ENCODE peak calls at places on chromosome 17, in four cellular contexts. H is ovary, F is thoracic aorta, T is body of pancreas. S is an unnamed sample.

GRCh38 chr17:58375811-58376210 is 23.8 kb upstream of the SUPT4H1 start:
- DNase-seq in H (no peak), F (no peak), T (no peak), S (no peak)

GRCh38 chr17:16999931-17000625 is 28.2 kb upstream of the TNFRSF13B start:
- DNase-seq in H (no peak), F (no peak), T (no peak), S (no peak)

GRCh38 chr17:41178341-41178740 is 320 bp upstream of the KRTAP4-2 start:
- DNase-seq in H (no peak), F (no peak), T (no peak), S (no peak)

GRCh38 chr17:29155235-29155965 is 24.8 kb downstream of the MYO18A start:
- DNase-seq in H (peak; percentile 57), F (no peak), T (peak; percentile 53), S (no peak)

GRCh38 chr17:74118504-74118903 is 85.0 kb upstream of the RPL38 start:
- DNase-seq in H (no peak), F (no peak), T (no peak), S (no peak)

GRCh38 chr17:75263051-75263450 is 1.4 kb downstream of the MRPS7 start:
- DNase-seq in H (no peak), F (no peak), T (no peak), S (no peak)

GRCh38 chr17:47205419-47205963 is 3.7 kb upstream of the MYL4 start:
- DNase-seq in H (peak; percentile 45), F (no peak), T (peak; percentile 42), S (peak; percentile 73)

GRCh38 chr17:76268015-76268749 is 3.0 kb downstream of the UBALD2 start:
- DNase-seq in H (peak; percentile 55), F (no peak), T (no peak), S (no peak)

GRCh38 chr17:64411999-64412771 is 21.5 kb upstream of the PECAM1 start:
- DNase-seq in H (peak; percentile 63), F (no peak), T (no peak), S (no peak)

GRCh38 chr17:6439951-6440350 is 4.3 kb upstream of the PIMREG start:
- DNase-seq in H (no peak), F (no peak), T (no peak), S (no peak)

GRCh38 chr17:70268383-70268782 is 99.1 kb downstream of the KCNJ2 start:
- DNase-seq in H (no peak), F (no peak), T (no peak), S (no peak)

GRCh38 chr17:9484789-9485188 is 90.8 kb downstream of the STX8 start:
- DNase-seq in H (no peak), F (no peak), T (no peak), S (no peak)

GRCh38 chr17:17379197-17379991 is 76.2 kb downstream of the NT5M start:
- DNase-seq in H (no peak), F (no peak), T (peak; percentile 39), S (no peak)

GRCh38 chr17:65930140-65930715 is 261.7 kb downstream of the CEP112 start:
- DNase-seq in H (no peak), F (no peak), T (no peak), S (no peak)

GRCh38 chr17:51487947-51488346 is 227.6 kb downstream of the UTP18 start:
- DNase-seq in H (no peak), F (no peak), T (peak; percentile 10), S (no peak)

GRCh38 chr17:11692688-11693087 is 94.4 kb downstream of the DNAH9 start:
- DNase-seq in H (no peak), F (no peak), T (no peak), S (no peak)

GRCh38 chr17:8068736-8069586 is 18.6 kb downstream of the ALOX12B start:
- DNase-seq in H (no peak), F (no peak), T (no peak), S (no peak)

GRCh38 chr17:33469911-33470310 is 176.8 kb upstream of the ASIC2 start:
- DNase-seq in H (peak; percentile 18), F (no peak), T (peak; percentile 10), S (peak; percentile 73)

GRCh38 chr17:42680331-42680808 is 1.3 kb downstream of the CCR10 start:
- DNase-seq in H (peak; percentile 64), F (no peak), T (no peak), S (no peak)

GRCh38 chr17:42683407-42684031 is 1.2 kb downstream of the CNTNAP1 start:
- DNase-seq in H (peak; percentile 42), F (no peak), T (no peak), S (no peak)

GRCh38 chr17:42684033-42684625 is 1.8 kb downstream of the CNTNAP1 start:
- DNase-seq in H (no peak), F (no peak), T (no peak), S (no peak)

GRCh38 chr17:42682400-42683384 is at the start of gene CNTNAP1:
- DNase-seq in H (peak; percentile 79), F (no peak), T (no peak), S (no peak)

GRCh38 chr17:42681976-42682375 is 333 bp upstream of the CCR10 start:
- DNase-seq in H (no peak), F (no peak), T (no peak), S (no peak)
- H3K4me3 ChIP-seq in H (peak overlapping the region; percentile 50), F (peak overlapping the region; percentile 71), T (no peak overlapping the region), S (peak overlapping the region; percentile 68)

GRCh38 chr17:80474231-80474932 is 2.0 kb downstream of the NPTX1 start:
- DNase-seq in H (no peak), F (no peak), T (no peak), S (no peak)

GRCh38 chr17:80476877-80477646 is 655 bp upstream of the NPTX1 start:
- DNase-seq in H (no peak), F (no peak), T (no peak), S (no peak)

GRCh38 chr17:80473701-80474100 is 2.7 kb downstream of the NPTX1 start:
- DNase-seq in H (no peak), F (no peak), T (no peak), S (no peak)

GRCh38 chr17:80475949-80476876 is at the start of gene NPTX1:
- DNase-seq in H (no peak), F (no peak), T (no peak), S (no peak)

GRCh38 chr17:80474933-80475915 is 1.2 kb downstream of the NPTX1 start:
- DNase-seq in H (no peak), F (no peak), T (no peak), S (no peak)
- H3K4me3 ChIP-seq in H (no peak overlapping the region), F (peak overlapping the region; percentile 61), T (no peak overlapping the region), S (no peak overlapping the region)

GRCh38 chr17:43330876-43331639 is 67.7 kb upstream of the ARL4D start:
- DNase-seq in H (no peak), F (no peak), T (no peak), S (no peak)

GRCh38 chr17:43334744-43335400 is 63.9 kb upstream of the ARL4D start:
- DNase-seq in H (no peak), F (no peak), T (no peak), S (no peak)

GRCh38 chr17:43329183-43329582 is 69.6 kb upstream of the ARL4D start:
- DNase-seq in H (no peak), F (no peak), T (no peak), S (no peak)

GRCh38 chr17:43332211-43332610 is 66.6 kb upstream of the ARL4D start:
- DNase-seq in H (no peak), F (no peak), T (no peak), S (no peak)

GRCh38 chr17:43333438-43333943 is 65.3 kb upstream of the ARL4D start:
- DNase-seq in H (no peak), F (no peak), T (no peak), S (no peak)
- H3K4me3 ChIP-seq in H (no peak overlapping the region), F (no peak overlapping the region), T (no peak overlapping the region), S (no peak overlapping the region)

DNA sequence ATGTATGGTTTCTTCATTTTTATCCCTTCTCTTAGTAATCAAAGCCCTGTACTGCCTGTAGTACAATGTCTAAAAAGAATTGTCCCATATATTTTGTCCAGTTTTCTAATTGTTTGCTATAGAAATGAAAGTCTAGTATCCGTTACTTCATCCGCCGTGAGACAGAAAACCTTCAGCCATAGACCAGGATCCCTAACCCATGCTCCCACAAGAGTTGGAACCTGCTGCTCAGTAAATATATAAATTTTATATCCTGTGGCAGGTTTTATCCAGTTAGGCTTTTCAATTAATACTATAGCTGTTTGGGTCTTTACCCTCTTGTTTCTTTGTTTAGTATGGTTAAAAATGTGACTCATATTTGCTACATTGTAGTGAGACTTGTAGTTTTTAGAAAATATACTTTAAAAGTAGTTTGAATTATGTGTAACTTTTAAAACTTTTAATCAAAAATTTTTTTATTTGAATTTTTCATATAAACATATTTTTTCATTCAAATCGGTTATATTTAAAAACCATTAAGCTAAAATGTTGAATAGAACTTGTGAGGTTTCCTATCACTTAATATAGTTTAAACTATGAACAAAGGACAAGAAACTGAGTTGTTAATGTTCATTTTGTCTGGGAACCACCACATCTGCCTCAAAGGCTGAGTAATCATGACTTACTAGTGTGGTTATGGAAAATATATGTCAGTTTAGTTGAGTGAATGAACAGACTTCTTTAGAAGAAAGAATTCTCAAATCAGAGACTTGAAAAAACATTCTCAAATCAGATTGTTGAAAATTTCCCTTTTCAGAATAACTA is 54.8 kb downstream of the VMP1 start:
- DNase-seq in H (no peak), F (no peak), T (no peak), S (no peak)
- H3K4me3 ChIP-seq in H (no peak overlapping the region), F (peak overlapping the region; percentile 21), T (no peak overlapping the region), S (no peak overlapping the region)

DNA sequence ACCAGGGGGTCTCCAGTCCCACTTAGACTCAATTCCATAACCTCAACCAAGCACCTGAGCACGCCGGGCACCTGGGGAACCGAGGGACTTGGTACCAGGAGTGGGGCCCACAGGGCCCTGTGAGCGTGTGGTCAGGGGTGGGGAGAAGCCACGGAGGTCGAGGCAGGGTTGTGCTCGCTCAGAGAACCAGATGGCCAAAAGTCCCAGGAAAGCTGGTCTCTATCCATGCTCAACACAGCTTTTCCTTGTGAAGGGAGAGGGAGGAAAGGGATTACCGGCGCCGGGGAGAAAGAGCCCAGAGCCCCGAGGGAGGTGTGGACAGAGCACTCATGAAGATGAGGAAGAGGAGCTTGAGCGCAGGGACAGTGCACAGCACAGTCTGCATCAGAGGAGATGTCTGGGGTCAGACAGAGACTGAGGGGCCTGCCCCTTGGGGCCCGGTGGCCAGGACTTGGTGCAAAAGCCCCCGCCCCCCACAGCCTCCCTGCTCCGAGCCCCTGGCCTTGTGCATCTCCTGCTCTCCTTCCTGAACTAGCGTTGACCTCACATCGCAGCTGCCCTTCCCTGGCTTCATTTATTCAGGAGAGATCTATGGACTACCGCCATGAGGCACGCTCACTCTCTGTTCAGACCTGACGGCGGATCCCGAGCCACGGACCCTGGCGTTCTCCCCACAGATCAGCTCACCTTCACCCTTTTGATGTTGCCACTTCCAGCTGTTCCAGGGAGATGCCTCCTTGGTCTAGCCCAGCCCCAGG is 355.4 kb upstream of the TNRC6C start:
- DNase-seq in H (no peak), F (no peak), T (no peak), S (no peak)
- H3K4me3 ChIP-seq in H (no peak overlapping the region), F (peak overlapping the region; percentile 58), T (no peak overlapping the region), S (no peak overlapping the region)